ENCODE peak calls at places on chromosomes 5 and 9, in seven cellular contexts. J, H, Z, A, V, K and R are unnamed samples.

GRCh38 chr5:57692582-57693487 is 210.2 kb upstream of the ACTBL2 start:
- DNase-seq in J (peak), H (peak), Z (peak), A (peak), V (peak), K (peak), R (peak)

GRCh38 chr5:34043099-34043876 is at the start of gene C1QTNF3:
- DNase-seq in J (peak), H (no peak), Z (no peak), A (no peak), V (no peak), K (no peak), R (no peak)

GRCh38 chr5:33806736-33807442 is 84.9 kb downstream of the ADAMTS12 start:
- DNase-seq in J (no peak), H (peak), Z (no peak), A (no peak), V (peak), K (no peak), R (no peak)

GRCh38 chr5:1543398-1544293 is 19.9 kb upstream of the LPCAT1 start:
- DNase-seq in J (no peak), H (peak), Z (peak), A (peak), V (no peak), K (no peak), R (no peak)

GRCh38 chr9:88741335-88741734 is 206.4 kb downstream of the NXNL2 start:
- DNase-seq in J (no peak), H (peak), Z (no peak), A (no peak), V (no peak), K (no peak), R (no peak)

GRCh38 chr5:134247411-134247810 is 21.5 kb upstream of the PPP2CA start:
- DNase-seq in J (no peak), H (peak), Z (no peak), A (no peak), V (peak), K (peak), R (peak)

GRCh38 chr5:169071-169727 is 22.1 kb upstream of the LRRC14B start:
- DNase-seq in J (peak), H (peak), Z (peak), A (peak), V (no peak), K (no peak), R (peak)

GRCh38 chr5:39093351-39093749 is 19.2 kb upstream of the RICTOR start:
- DNase-seq in J (no peak), H (peak), Z (no peak), A (no peak), V (peak), K (no peak), R (no peak)

GRCh38 chr9:28064241-28064640 is 491.0 kb upstream of the C9orf72 start:
- DNase-seq in J (no peak), H (no peak), Z (no peak), A (no peak), V (no peak), K (no peak), R (no peak)

GRCh38 chr5:180080670-180081280 is 9.2 kb upstream of the RNF130 start:
- DNase-seq in J (no peak), H (no peak), Z (no peak), A (no peak), V (no peak), K (no peak), R (no peak)

GRCh38 chr5:30808996-30809395 is 384.5 kb upstream of the CDH6 start:
- DNase-seq in J (no peak), H (peak), Z (no peak), A (no peak), V (peak), K (no peak), R (no peak)

GRCh38 chr9:105308448-105309412 is 64.3 kb downstream of the SLC44A1 start:
- DNase-seq in J (no peak), H (no peak), Z (no peak), A (no peak), V (no peak), K (no peak), R (no peak)

GRCh38 chr5:95591490-95591901 is 28.4 kb upstream of the GPR150 start:
- DNase-seq in J (no peak), H (peak), Z (no peak), A (no peak), V (peak), K (peak), R (peak)

GRCh38 chr5:37786855-37787254 is 53.0 kb downstream of the GDNF start:
- DNase-seq in J (no peak), H (peak), Z (no peak), A (no peak), V (peak), K (no peak), R (peak)

GRCh38 chr5:1152156-1152555 is 40.3 kb upstream of the SLC12A7 start:
- DNase-seq in J (no peak), H (no peak), Z (no peak), A (no peak), V (no peak), K (no peak), R (no peak)

GRCh38 chr5:96282020-96282419 is 151.0 kb downstream of the PCSK1 start:
- DNase-seq in J (no peak), H (no peak), Z (no peak), A (no peak), V (no peak), K (no peak), R (no peak)

GRCh38 chr9:91933556-91934352 is 16.3 kb downstream of the ROR2 start:
- DNase-seq in J (no peak), H (no peak), Z (no peak), A (no peak), V (no peak), K (no peak), R (no peak)

GRCh38 chr9:94126844-94127243 is 42.6 kb downstream of the PTPDC1 start:
- DNase-seq in J (no peak), H (no peak), Z (no peak), A (no peak), V (no peak), K (no peak), R (no peak)

GRCh38 chr5:150625831-150626746 is 14.4 kb upstream of the SYNPO start:
- DNase-seq in J (no peak), H (no peak), Z (no peak), A (no peak), V (no peak), K (no peak), R (no peak)
- H3K4me3 ChIP-seq in J (no peak), H (peak), Z (peak), A (peak), V (no peak), K (no peak), R (no peak)

DNA sequence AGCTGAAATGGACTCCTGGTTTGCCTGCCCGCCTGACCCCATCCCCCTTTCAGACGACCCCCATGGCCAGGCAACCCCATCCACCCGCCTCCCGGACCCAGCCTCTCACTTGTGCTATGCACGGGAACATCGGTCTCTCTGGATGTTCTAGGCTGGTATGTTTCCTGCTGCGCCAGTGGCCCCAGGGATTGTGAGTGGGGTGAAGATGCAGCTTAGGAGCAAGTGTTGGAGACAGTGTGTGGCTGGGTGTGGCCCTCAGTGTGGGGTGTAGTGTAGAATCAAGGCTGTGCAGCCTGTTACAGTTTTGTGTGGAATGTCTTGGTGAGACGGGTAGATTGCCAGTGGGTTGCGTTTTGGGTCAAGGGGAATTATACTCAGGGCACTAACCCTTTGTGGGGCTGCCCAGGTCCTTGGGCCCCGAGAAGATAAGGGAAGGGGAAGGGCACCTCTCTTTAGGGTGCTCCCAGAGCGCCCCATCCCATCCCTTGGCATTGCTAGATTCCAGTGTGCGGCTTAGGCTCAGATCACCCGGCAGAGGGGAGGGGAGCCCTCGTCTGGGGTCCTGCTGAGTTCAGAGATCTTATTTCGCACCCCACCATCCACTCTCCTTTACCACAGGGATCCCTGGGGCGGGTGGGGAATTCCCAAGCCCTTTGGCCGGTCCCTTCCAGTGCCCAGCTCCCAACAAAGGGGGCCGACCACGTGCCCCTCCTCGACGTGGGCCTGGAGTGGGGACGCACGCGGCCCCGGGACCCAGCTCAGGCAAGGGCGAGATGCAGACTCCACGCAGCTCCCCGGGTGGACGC is 4.6 kb downstream of the IER5L start:
- DNase-seq in J (no peak), H (no peak), Z (no peak), A (no peak), V (no peak), K (no peak), R (no peak)
- H3K4me3 ChIP-seq in J (no peak), H (peak), Z (peak), A (peak), V (peak), K (peak), R (peak)

GRCh38 chr9:117306032-117306431 is 108.8 kb downstream of the ASTN2 start:
- DNase-seq in J (no peak), H (no peak), Z (no peak), A (no peak), V (no peak), K (no peak), R (no peak)

GRCh38 chr9:117305454-117305853 is 109.4 kb downstream of the ASTN2 start:
- DNase-seq in J (no peak), H (no peak), Z (no peak), A (no peak), V (no peak), K (no peak), R (no peak)

GRCh38 chr9:117304613-117305012 is 110.2 kb downstream of the ASTN2 start:
- DNase-seq in J (no peak), H (no peak), Z (no peak), A (no peak), V (no peak), K (no peak), R (no peak)

GRCh38 chr9:117303643-117304230 is 111.1 kb downstream of the ASTN2 start:
- DNase-seq in J (no peak), H (no peak), Z (no peak), A (no peak), V (no peak), K (no peak), R (no peak)

DNA sequence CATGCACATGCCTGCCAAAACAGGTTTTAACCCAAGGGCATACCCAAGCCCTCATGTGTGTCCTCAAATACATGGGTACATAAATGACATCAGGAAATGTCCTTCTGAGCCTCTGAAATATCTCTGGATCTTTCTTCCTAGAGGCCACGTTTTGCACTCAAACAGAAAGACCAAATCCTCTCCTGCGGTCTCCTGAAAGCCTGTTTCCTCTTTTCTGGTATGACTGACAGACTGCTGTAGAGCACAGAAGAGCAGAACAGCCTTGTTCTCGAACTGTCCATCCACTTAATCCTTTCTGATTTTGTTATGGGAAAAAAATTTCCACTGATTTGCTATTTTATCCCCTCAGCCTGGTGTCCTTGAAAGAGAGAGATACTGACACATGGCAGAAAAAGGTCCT is 107.2 kb downstream of the ASTN2 start:
- DNase-seq in J (no peak), H (no peak), Z (no peak), A (no peak), V (no peak), K (no peak), R (no peak)
- H3K4me3 ChIP-seq in J (no peak), H (no peak), Z (no peak), A (no peak), V (no peak), K (no peak), R (no peak)

DNA sequence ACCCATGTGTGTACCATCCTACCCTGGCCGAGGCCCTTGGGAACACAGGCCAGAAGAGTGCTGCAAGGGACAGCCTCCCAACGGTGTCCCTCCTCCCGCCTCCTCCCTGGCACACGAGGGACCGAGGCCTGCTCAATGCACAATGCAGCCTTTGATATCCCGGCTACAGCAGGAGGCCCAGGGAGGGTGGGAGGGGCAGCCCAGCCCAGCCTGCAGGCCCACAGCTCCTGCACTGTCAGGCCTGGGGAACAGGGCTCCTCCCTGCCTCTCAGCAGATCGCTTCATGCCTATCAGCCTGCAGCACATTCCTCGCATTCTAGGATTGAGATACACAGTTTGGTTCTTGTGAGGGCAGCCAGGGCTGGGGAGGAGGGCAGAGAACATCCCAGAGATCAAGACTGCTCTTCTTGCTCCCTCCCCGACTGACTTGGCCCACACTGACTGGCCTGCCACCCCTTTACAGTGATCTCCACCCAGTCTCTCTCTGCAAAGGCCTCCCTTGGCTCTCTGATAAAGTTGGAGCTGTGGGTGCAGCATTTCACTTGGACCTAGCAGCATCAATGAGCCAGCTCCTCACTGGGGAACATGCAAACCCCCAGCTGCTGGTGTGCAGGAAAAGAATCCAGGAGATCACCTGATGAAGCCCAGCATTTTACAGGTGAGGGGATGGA is at the start of gene SH3TC2:
- DNase-seq in J (peak), H (peak), Z (peak), A (peak), V (peak), K (no peak), R (peak)
- H3K4me3 ChIP-seq in J (no peak), H (no peak), Z (no peak), A (no peak), V (no peak), K (no peak), R (no peak)

DNA sequence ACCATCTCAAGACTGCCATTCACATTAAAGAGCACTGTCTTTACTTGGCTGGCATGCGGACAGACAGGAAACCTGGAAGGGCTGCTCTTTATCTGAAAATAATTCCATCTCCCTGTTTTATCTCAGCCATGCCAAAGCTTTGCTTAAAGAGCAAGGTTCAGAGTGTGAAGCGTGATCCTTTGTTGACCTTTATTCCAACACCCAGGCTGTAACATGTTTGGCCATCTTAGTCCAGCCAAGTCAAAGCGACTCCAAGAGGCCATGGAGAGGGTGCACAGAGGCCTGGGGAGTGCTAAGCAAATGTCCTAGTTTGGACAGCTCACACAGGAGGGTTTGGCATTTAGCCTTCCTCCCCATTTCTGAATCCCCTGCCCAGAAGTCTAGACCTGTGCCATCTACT is 194.7 kb downstream of the PJA2 start:
- DNase-seq in J (no peak), H (no peak), Z (no peak), A (no peak), V (no peak), K (no peak), R (no peak)
- H3K4me3 ChIP-seq in J (no peak), H (no peak), Z (no peak), A (no peak), V (no peak), K (no peak), R (no peak)

DNA sequence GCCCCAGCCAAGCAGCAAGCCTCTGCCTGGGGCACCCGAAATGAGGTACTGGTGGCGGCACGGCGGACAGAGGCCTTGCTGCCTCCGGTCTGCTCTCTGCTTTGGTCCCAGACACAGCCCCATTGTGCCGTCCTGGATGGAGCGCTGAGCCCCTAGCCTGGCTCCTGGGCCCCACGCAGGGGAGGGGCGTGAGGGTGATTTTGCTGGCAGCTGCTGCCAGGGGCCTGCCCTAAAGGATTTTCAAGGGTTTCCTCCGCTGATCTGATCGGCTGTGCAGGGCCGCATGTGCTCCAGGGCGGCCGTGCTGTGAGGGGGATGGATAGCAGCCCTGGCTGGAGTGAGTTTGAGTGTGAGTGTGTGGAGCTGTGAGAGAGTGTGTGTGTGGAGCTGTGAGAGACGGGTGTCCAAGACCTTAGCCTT is 1.3 kb downstream of the GPSM1 start:
- DNase-seq in J (no peak), H (peak), Z (no peak), A (no peak), V (no peak), K (no peak), R (no peak)
- H3K4me3 ChIP-seq in J (no peak), H (peak), Z (peak), A (peak), V (peak), K (peak), R (peak)

GRCh38 chr9:128703616-128704355 is 1.5 kb downstream of the PKN3 start:
- DNase-seq in J (peak), H (no peak), Z (peak), A (peak), V (no peak), K (no peak), R (no peak)
- H3K4me3 ChIP-seq in J (no peak), H (peak), Z (no peak), A (peak), V (peak), K (peak), R (peak)